ENCODE peak calls at places on chromosomes 1 and 21, in ten cellular contexts. I is endothelial cell, R is glutamatergic neuron, L is nephron progenitor cell, M is astrocyte of the spinal cord, C is upper lobe of left lung, W is GM13976, T is body of pancreas, P is cardiac muscle cell, A is sigmoid colon. N is an unnamed sample.

GRCh38 chr1:5485968-5486665 is 506.1 kb downstream of the NPHP4 start:
- DNase-seq in I (no peak), R (no peak), L (no peak), M (no peak), C (no peak), W (no peak), T (no peak), P (no peak), A (no peak), N (no peak)

GRCh38 chr1:222926566-222926965 is 111.7 kb downstream of the DISP1 start:
- DNase-seq in I (no peak), R (no peak), L (no peak), M (peak), C (no peak), W (no peak), T (no peak), P (peak), A (no peak), N (peak)

GRCh38 chr1:224640587-224640986 is 24.5 kb downstream of the CNIH3 start:
- DNase-seq in I (no peak), R (peak), L (no peak), M (no peak), C (no peak), W (no peak), T (no peak), P (no peak), A (no peak), N (no peak)

GRCh38 chr1:78145105-78145580 is 99.4 kb downstream of the GIPC2 start:
- DNase-seq in I (peak), R (peak), L (peak), M (peak), C (peak), W (peak), T (peak), P (peak), A (peak), N (peak)

GRCh38 chr1:49163041-49163440 is 386.4 kb upstream of the BEND5 start:
- DNase-seq in I (no peak), R (no peak), L (no peak), M (peak), C (no peak), W (no peak), T (no peak), P (no peak), A (no peak), N (no peak)

GRCh38 chr1:109201123-109201703 is 12.5 kb upstream of the SARS1 start:
- DNase-seq in I (peak), R (peak), L (peak), M (peak), C (peak), W (peak), T (no peak), P (peak), A (no peak), N (peak)

GRCh38 chr1:198467907-198468306 is 72.6 kb downstream of the ATP6V1G3 start:
- DNase-seq in I (no peak), R (no peak), L (no peak), M (peak), C (no peak), W (no peak), T (no peak), P (no peak), A (no peak), N (no peak)

GRCh38 chr1:34166191-34167090 is 1.4 kb upstream of the CSMD2 start:
- DNase-seq in I (peak), R (peak), L (peak), M (peak), C (no peak), W (no peak), T (no peak), P (peak), A (no peak), N (no peak)

GRCh38 chr21:27291006-27291405 is 324.1 kb upstream of the ADAMTS5 start:
- DNase-seq in I (no peak), R (no peak), L (no peak), M (no peak), C (no peak), W (no peak), T (no peak), P (no peak), A (no peak), N (no peak)

GRCh38 chr1:183942933-183943693 is 94.4 kb downstream of the COLGALT2 start:
- DNase-seq in I (no peak), R (no peak), L (peak), M (peak), C (peak), W (no peak), T (no peak), P (peak), A (peak), N (peak)

GRCh38 chr1:96887501-96887900 is 165.9 kb downstream of the PTBP2 start:
- DNase-seq in I (no peak), R (no peak), L (no peak), M (no peak), C (no peak), W (no peak), T (no peak), P (no peak), A (no peak), N (peak)

GRCh38 chr1:175072131-175072941 is 4.7 kb downstream of the TNN start:
- DNase-seq in I (peak), R (peak), L (peak), M (peak), C (no peak), W (peak), T (no peak), P (peak), A (peak), N (peak)

GRCh38 chr1:60394436-60394835 is 320.9 kb upstream of the C1orf87 start:
- DNase-seq in I (no peak), R (no peak), L (no peak), M (peak), C (no peak), W (no peak), T (no peak), P (no peak), A (no peak), N (no peak)

GRCh38 chr1:40980453-40981121 is 1.1 kb downstream of the CTPS1 start:
- DNase-seq in I (no peak), R (peak), L (no peak), M (peak), C (peak), W (peak), T (peak), P (no peak), A (no peak), N (peak)

GRCh38 chr1:226687476-226687875 is 51.6 kb downstream of the ITPKB start:
- DNase-seq in I (no peak), R (no peak), L (no peak), M (no peak), C (no peak), W (no peak), T (no peak), P (no peak), A (peak), N (peak)

GRCh38 chr1:13808729-13809131 is 108.7 kb downstream of the PRDM2 start:
- DNase-seq in I (no peak), R (no peak), L (no peak), M (no peak), C (no peak), W (no peak), T (no peak), P (peak), A (no peak), N (peak)

GRCh38 chr21:32728455-32729237 is 833 bp upstream of the SYNJ1 start:
- DNase-seq in I (no peak), R (peak), L (no peak), M (no peak), C (no peak), W (peak), T (no peak), P (no peak), A (no peak), N (no peak)

GRCh38 chr1:111603979-111604378 is 15.6 kb upstream of the RAP1A start:
- DNase-seq in I (no peak), R (no peak), L (no peak), M (no peak), C (peak), W (no peak), T (no peak), P (no peak), A (peak), N (no peak)

GRCh38 chr1:18546026-18546425 is 65.3 kb downstream of the KLHDC7A start:
- DNase-seq in I (no peak), R (no peak), L (no peak), M (no peak), C (no peak), W (no peak), T (no peak), P (no peak), A (peak), N (no peak)

GRCh38 chr1:199272107-199272506 is 633.3 kb downstream of the PTPRC start:
- DNase-seq in I (no peak), R (no peak), L (no peak), M (peak), C (peak), W (no peak), T (no peak), P (peak), A (no peak), N (peak)

GRCh38 chr1:228163004-228163753 is 2.4 kb upstream of the IBA57 start:
- DNase-seq in I (no peak), R (no peak), L (no peak), M (peak), C (peak), W (no peak), T (peak), P (peak), A (no peak), N (peak)

GRCh38 chr1:190154744-190155143 is 322.9 kb downstream of the BRINP3 start:
- DNase-seq in I (no peak), R (no peak), L (no peak), M (no peak), C (no peak), W (no peak), T (no peak), P (no peak), A (no peak), N (no peak)

GRCh38 chr1:234538062-234538731 is 59.2 kb upstream of the TARBP1 start:
- DNase-seq in I (no peak), R (no peak), L (no peak), M (no peak), C (no peak), W (no peak), T (peak), P (no peak), A (peak), N (no peak)

GRCh38 chr1:67766117-67766978 is 66.9 kb downstream of the GNG12 start:
- DNase-seq in I (peak), R (peak), L (peak), M (peak), C (no peak), W (peak), T (peak), P (peak), A (no peak), N (peak)

GRCh38 chr21:42199488-42200463 is 19.2 kb upstream of the ABCG1 start:
- DNase-seq in I (no peak), R (no peak), L (no peak), M (peak), C (peak), W (no peak), T (peak), P (peak), A (no peak), N (peak)

GRCh38 chr1:30328100-30328370 is 395.4 kb downstream of the MATN1 start:
- DNase-seq in I (no peak), R (no peak), L (no peak), M (no peak), C (no peak), W (no peak), T (no peak), P (no peak), A (no peak), N (no peak)

GRCh38 chr21:45792682-45793383 is 149.3 kb downstream of the PCBP3 start:
- DNase-seq in I (no peak), R (no peak), L (no peak), M (no peak), C (no peak), W (no peak), T (no peak), P (no peak), A (no peak), N (no peak)

GRCh38 chr1:45518910-45519309 is 2.8 kb downstream of the PRDX1 start:
- DNase-seq in I (no peak), R (no peak), L (no peak), M (no peak), C (no peak), W (no peak), T (no peak), P (peak), A (no peak), N (no peak)

GRCh38 chr1:192654120-192654519 is 18.2 kb downstream of the RGS13 start:
- DNase-seq in I (no peak), R (no peak), L (no peak), M (no peak), C (no peak), W (no peak), T (no peak), P (no peak), A (no peak), N (no peak)

GRCh38 chr1:63698001-63698838 is 75.6 kb upstream of the ROR1 start:
- DNase-seq in I (no peak), R (no peak), L (no peak), M (no peak), C (no peak), W (no peak), T (peak), P (peak), A (peak), N (no peak)

GRCh38 chr1:202015677-202015952 is 5.2 kb downstream of the ELF3 start:
- DNase-seq in I (no peak), R (no peak), L (no peak), M (no peak), C (no peak), W (no peak), T (no peak), P (no peak), A (no peak), N (no peak)

GRCh38 chr1:17892225-17892624 is 137.1 kb downstream of the ACTL8 start:
- DNase-seq in I (no peak), R (no peak), L (no peak), M (no peak), C (peak), W (no peak), T (peak), P (no peak), A (no peak), N (peak)

GRCh38 chr1:37860346-37860666 is 914 bp upstream of the MTF1 start:
- DNase-seq in I (no peak), R (no peak), L (no peak), M (no peak), C (no peak), W (no peak), T (no peak), P (no peak), A (no peak), N (no peak)

GRCh38 chr1:40824591-40825429 is 37.4 kb downstream of the CITED4 start:
- DNase-seq in I (no peak), R (no peak), L (no peak), M (peak), C (no peak), W (no peak), T (no peak), P (peak), A (no peak), N (no peak)

DNA sequence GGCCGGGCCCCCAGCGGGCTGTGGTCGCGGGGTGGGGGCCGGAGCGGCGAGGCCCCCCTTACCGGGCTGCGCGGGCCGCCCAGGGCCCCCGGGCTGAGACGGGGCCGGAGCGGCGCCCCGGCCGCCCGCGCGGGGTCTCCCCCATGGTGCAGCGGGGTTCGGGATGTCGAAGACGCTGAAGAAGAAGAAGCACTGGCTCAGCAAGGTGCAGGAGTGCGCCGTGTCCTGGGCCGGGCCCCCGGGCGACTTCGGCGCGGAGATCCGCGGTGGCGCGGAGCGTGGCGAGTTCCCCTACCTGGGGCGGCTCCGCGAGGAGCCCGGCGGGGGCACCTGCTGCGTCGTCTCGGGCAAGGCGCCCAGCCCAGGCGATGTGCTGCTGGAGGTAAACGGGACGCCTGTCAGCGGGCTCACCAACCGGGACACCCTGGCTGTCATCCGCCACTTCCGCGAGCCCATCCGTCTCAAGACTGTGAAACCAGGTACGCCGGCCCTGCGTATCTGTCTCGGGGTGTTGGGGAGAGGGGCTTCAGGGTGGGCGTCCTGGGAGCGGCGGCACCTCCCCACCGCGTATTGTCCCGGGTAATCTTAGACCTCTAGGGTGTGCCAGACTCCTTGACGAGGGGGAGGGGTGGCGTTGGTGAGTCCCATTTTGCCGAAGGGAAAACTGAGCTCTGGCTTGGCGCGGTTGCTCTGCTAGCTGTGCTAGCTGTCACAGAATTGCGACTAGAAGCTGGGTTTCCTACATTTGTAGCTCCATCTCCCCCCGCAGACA is 742 bp downstream of the MAGI3 start:
- DNase-seq in I (peak), R (peak), L (peak), M (no peak), C (peak), W (peak), T (peak), P (peak), A (peak), N (peak)
- TF ChIP-seq CTCF in I (no peak), R (no peak), L (no peak), M (no peak), C (no peak), W (no peak), T (no peak), P (no peak), A (no peak), N (no peak)

GRCh38 chr1:206002160-206002559 is 1.0 kb downstream of the RAB7B start:
- DNase-seq in I (no peak), R (no peak), L (no peak), M (no peak), C (peak), W (no peak), T (no peak), P (no peak), A (no peak), N (peak)

GRCh38 chr1:205998457-205999241 is 4.5 kb downstream of the RAB7B start:
- DNase-seq in I (no peak), R (no peak), L (peak), M (no peak), C (peak), W (no peak), T (no peak), P (no peak), A (no peak), N (no peak)

GRCh38 chr1:206002833-206003532 is at the start of gene RAB7B:
- DNase-seq in I (no peak), R (no peak), L (no peak), M (peak), C (peak), W (no peak), T (peak), P (peak), A (peak), N (peak)

GRCh38 chr1:206000641-206001339 is 2.4 kb downstream of the RAB7B start:
- DNase-seq in I (no peak), R (no peak), L (no peak), M (no peak), C (peak), W (no peak), T (no peak), P (peak), A (no peak), N (peak)

DNA sequence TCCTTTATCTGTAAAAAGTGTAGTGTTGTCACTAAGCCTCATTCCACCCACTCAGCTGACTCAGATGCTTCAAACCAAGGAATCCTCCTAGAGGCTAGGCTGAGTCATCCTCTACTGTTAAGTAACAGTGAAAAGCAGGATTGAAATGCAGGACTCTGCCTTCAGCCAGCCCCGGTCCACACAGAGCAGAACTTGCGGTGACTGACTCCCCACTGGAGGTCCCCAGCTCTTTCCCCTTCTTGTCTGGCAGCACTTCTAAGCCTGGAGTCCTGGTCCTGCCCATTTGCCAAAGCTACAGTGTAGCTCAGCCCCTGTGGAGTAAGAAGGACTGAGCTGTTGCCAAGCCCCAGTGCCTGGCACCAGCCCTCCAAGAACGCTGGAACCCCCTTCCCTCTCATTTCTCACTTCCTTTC is 1.7 kb downstream of the RAB7B start:
- DNase-seq in I (no peak), R (no peak), L (no peak), M (peak), C (peak), W (no peak), T (no peak), P (peak), A (no peak), N (peak)
- TF ChIP-seq CTCF in I (no peak), R (no peak), L (no peak), M (no peak), C (no peak), W (no peak), T (no peak), P (no peak), A (no peak), N (no peak)

DNA sequence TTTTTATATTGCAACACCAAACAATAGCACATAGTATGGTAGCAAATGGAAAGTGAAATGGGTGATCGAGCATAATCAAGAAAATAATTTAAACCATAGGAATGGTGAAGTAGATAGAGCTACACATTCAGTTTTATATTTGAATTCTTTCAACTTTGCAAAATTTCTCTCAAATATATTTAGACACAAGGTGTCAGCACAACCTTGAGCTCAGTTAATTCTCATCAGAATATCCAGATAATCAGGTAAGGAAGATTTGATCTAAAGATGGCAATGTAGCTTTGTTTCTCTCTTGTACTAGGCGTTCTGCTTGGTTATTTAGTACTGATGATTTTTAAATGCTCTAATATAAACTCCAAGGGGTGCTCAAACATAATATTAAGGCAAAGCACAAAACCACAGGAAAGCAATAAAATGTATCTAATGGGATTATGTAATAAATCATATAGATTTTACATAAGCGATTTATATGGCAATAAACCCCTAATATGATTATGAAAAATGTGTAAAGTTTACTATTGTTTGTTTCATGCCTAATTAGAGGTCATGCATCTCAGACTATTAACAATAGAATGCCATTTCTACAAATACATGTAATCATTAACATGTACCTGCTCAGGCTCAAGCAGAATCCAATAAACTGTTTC is 32.4 kb upstream of the SERTAD4 start:
- DNase-seq in I (no peak), R (no peak), L (no peak), M (no peak), C (no peak), W (no peak), T (no peak), P (no peak), A (no peak), N (peak)
- TF ChIP-seq CTCF in I (no peak), R (no peak), L (no peak), M (no peak), C (no peak), W (no peak), T (no peak), P (no peak), A (no peak), N (peak)

DNA sequence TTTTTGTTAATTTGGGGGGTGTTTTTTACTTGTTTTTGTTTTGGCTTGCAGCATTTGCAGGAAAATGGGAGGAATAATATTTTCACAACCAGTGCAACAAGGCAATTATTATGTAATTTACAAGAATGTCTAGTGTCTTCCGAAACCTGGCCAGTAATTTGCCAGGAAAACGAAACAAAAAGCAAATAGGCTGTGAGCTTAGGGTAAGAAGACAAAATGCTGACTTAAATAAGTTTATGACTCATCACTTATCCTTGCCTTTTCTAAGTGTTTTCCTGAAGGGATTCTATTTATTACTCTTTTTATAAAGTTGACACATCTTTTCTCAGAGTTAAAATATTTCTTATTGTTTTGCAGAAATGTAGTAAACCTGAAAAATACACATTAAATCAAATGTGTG is 49.8 kb downstream of the KCNT2 start:
- DNase-seq in I (no peak), R (no peak), L (no peak), M (peak), C (no peak), W (no peak), T (no peak), P (peak), A (no peak), N (peak)
- TF ChIP-seq CTCF in I (no peak), R (no peak), L (no peak), M (no peak), C (no peak), W (no peak), T (no peak), P (no peak), A (no peak), N (no peak)

GRCh38 chr1:22910986-22911651 is 61.5 kb downstream of the LACTBL1 start:
- DNase-seq in I (no peak), R (no peak), L (no peak), M (no peak), C (no peak), W (no peak), T (no peak), P (no peak), A (no peak), N (no peak)
- TF ChIP-seq CTCF in I (no peak), R (no peak), L (no peak), M (no peak), C (no peak), W (no peak), T (no peak), P (no peak), A (no peak), N (no peak)